ENCODE peak calls at places on chromosomes 12 and 14, in nine cellular contexts. One of them, this sample, is unnamed.

GRCh38 chr12:46983959-46984833 is 95.2 kb upstream of the PCED1B start:
- DNase-seq in fibroblast of lung: peak; percentile 56
- DNase-seq in choroid plexus epithelial cell: peak; percentile 83
- DNase-seq in putamen: no peak
- DNase-seq in Calu3: peak; percentile 20
- DNase-seq in activated naive CD8-positive, alpha-beta T cell treated with anti-CD3 and anti-CD28 coated beads, Interleukin-2, amount 50 U/mL, for 24 hours: peak; percentile 6
- DNase-seq in naive B cell: peak; percentile 14
- DNase-seq in activated CD8-positive, alpha-beta memory T cell treated with anti-CD3 and anti-CD28 coated beads for 4 hours: no peak
- DNase-seq in GDM1: no peak
- DNase-seq in this sample: no peak

GRCh38 chr12:51321882-51322281 is 2.1 kb downstream of the BIN2 start:
- DNase-seq in GDM1: no peak
- DNase-seq in fibroblast of lung: no peak
- DNase-seq in activated CD8-positive, alpha-beta memory T cell treated with anti-CD3 and anti-CD28 coated beads for 4 hours: no peak
- DNase-seq in activated naive CD8-positive, alpha-beta T cell treated with anti-CD3 and anti-CD28 coated beads, Interleukin-2, amount 50 U/mL, for 24 hours: no peak
- DNase-seq in Calu3: no peak
- DNase-seq in putamen: no peak
- DNase-seq in choroid plexus epithelial cell: no peak
- DNase-seq in naive B cell: no peak
- DNase-seq in this sample: no peak

GRCh38 chr14:105903971-105904370 is 377.6 kb downstream of the TMEM121 start:
- DNase-seq in GDM1: no peak
- DNase-seq in activated naive CD8-positive, alpha-beta T cell treated with anti-CD3 and anti-CD28 coated beads, Interleukin-2, amount 50 U/mL, for 24 hours: no peak
- DNase-seq in activated CD8-positive, alpha-beta memory T cell treated with anti-CD3 and anti-CD28 coated beads for 4 hours: no peak
- DNase-seq in choroid plexus epithelial cell: no peak
- DNase-seq in putamen: no peak
- DNase-seq in fibroblast of lung: no peak
- DNase-seq in naive B cell: no peak
- DNase-seq in Calu3: no peak
- DNase-seq in this sample: no peak

GRCh38 chr12:65585648-65586420 is 238.4 kb upstream of the HMGA2 start:
- DNase-seq in fibroblast of lung: no peak
- DNase-seq in naive B cell: no peak
- DNase-seq in activated naive CD8-positive, alpha-beta T cell treated with anti-CD3 and anti-CD28 coated beads, Interleukin-2, amount 50 U/mL, for 24 hours: no peak
- DNase-seq in putamen: no peak
- DNase-seq in GDM1: no peak
- DNase-seq in choroid plexus epithelial cell: no peak
- DNase-seq in activated CD8-positive, alpha-beta memory T cell treated with anti-CD3 and anti-CD28 coated beads for 4 hours: no peak
- DNase-seq in Calu3: no peak
- DNase-seq in this sample: no peak

GRCh38 chr14:93939304-93940229 is 12.4 kb downstream of the FAM181A start:
- DNase-seq in naive B cell: peak; percentile 88
- DNase-seq in activated CD8-positive, alpha-beta memory T cell treated with anti-CD3 and anti-CD28 coated beads for 4 hours: peak; percentile 82
- DNase-seq in choroid plexus epithelial cell: peak; percentile 74
- DNase-seq in GDM1: peak; percentile 65
- DNase-seq in putamen: no peak
- DNase-seq in Calu3: peak; percentile 94
- DNase-seq in fibroblast of lung: peak; percentile 47
- DNase-seq in activated naive CD8-positive, alpha-beta T cell treated with anti-CD3 and anti-CD28 coated beads, Interleukin-2, amount 50 U/mL, for 24 hours: peak; percentile 96
- DNase-seq in this sample: peak; percentile 86

GRCh38 chr14:81625343-81625742 is 91.7 kb upstream of the SEL1L start:
- DNase-seq in activated CD8-positive, alpha-beta memory T cell treated with anti-CD3 and anti-CD28 coated beads for 4 hours: no peak
- DNase-seq in Calu3: no peak
- DNase-seq in putamen: peak; percentile 22
- DNase-seq in fibroblast of lung: no peak
- DNase-seq in GDM1: no peak
- DNase-seq in activated naive CD8-positive, alpha-beta T cell treated with anti-CD3 and anti-CD28 coated beads, Interleukin-2, amount 50 U/mL, for 24 hours: no peak
- DNase-seq in naive B cell: no peak
- DNase-seq in choroid plexus epithelial cell: peak; percentile 12
- DNase-seq in this sample: no peak

GRCh38 chr12:22467190-22467589 is 77.2 kb downstream of the C2CD5 start:
- DNase-seq in Calu3: no peak
- DNase-seq in naive B cell: no peak
- DNase-seq in activated naive CD8-positive, alpha-beta T cell treated with anti-CD3 and anti-CD28 coated beads, Interleukin-2, amount 50 U/mL, for 24 hours: no peak
- DNase-seq in GDM1: no peak
- DNase-seq in putamen: no peak
- DNase-seq in fibroblast of lung: peak; percentile 73
- DNase-seq in activated CD8-positive, alpha-beta memory T cell treated with anti-CD3 and anti-CD28 coated beads for 4 hours: no peak
- DNase-seq in choroid plexus epithelial cell: peak; percentile 74
- DNase-seq in this sample: no peak

GRCh38 chr12:102568151-102568815 is 87.9 kb upstream of the IGF1 start:
- DNase-seq in putamen: no peak
- DNase-seq in naive B cell: no peak
- DNase-seq in choroid plexus epithelial cell: no peak
- DNase-seq in Calu3: no peak
- DNase-seq in GDM1: no peak
- DNase-seq in fibroblast of lung: peak; percentile 43
- DNase-seq in activated CD8-positive, alpha-beta memory T cell treated with anti-CD3 and anti-CD28 coated beads for 4 hours: no peak
- DNase-seq in activated naive CD8-positive, alpha-beta T cell treated with anti-CD3 and anti-CD28 coated beads, Interleukin-2, amount 50 U/mL, for 24 hours: no peak
- DNase-seq in this sample: no peak

GRCh38 chr12:79267580-79267979 is 403.0 kb downstream of the SYT1 start:
- DNase-seq in putamen: no peak
- DNase-seq in Calu3: no peak
- DNase-seq in GDM1: no peak
- DNase-seq in naive B cell: no peak
- DNase-seq in choroid plexus epithelial cell: no peak
- DNase-seq in fibroblast of lung: no peak
- DNase-seq in activated naive CD8-positive, alpha-beta T cell treated with anti-CD3 and anti-CD28 coated beads, Interleukin-2, amount 50 U/mL, for 24 hours: no peak
- DNase-seq in activated CD8-positive, alpha-beta memory T cell treated with anti-CD3 and anti-CD28 coated beads for 4 hours: no peak
- DNase-seq in this sample: no peak